ENCODE peak calls at places on chromosomes 2 and 18, in four cellular contexts. One of them, this sample, is unnamed.

GRCh38 chr2:15556311-15556930 is 4.7 kb downstream of the NBAS start:
- DNase-seq in progenitor cell of endocrine pancreas: no peak
- DNase-seq in heart left ventricle: no peak
- DNase-seq in GM23338: no peak
- DNase-seq in this sample: no peak

GRCh38 chr2:65545818-65546217 is 113.4 kb upstream of the SPRED2 start:
- DNase-seq in progenitor cell of endocrine pancreas: no peak
- DNase-seq in heart left ventricle: peak
- DNase-seq in GM23338: no peak
- DNase-seq in this sample: no peak

GRCh38 chr2:128413718-128414341 is 95.2 kb upstream of the HS6ST1 start:
- DNase-seq in progenitor cell of endocrine pancreas: peak
- DNase-seq in heart left ventricle: no peak
- DNase-seq in GM23338: no peak
- DNase-seq in this sample: no peak

GRCh38 chr2:102141915-102142828 is at the start of gene IL1R1:
- DNase-seq in progenitor cell of endocrine pancreas: peak
- DNase-seq in heart left ventricle: peak
- DNase-seq in GM23338: peak
- DNase-seq in this sample: no peak

GRCh38 chr2:29802976-29803375 is 118.4 kb downstream of the ALK start:
- DNase-seq in progenitor cell of endocrine pancreas: no peak
- DNase-seq in heart left ventricle: no peak
- DNase-seq in GM23338: no peak
- DNase-seq in this sample: no peak

GRCh38 chr18:67568166-67568565 is 51.6 kb upstream of the DSEL start:
- DNase-seq in progenitor cell of endocrine pancreas: no peak
- DNase-seq in heart left ventricle: no peak
- DNase-seq in GM23338: peak
- DNase-seq in this sample: no peak

GRCh38 chr2:81389203-81389602 is 1084.7 kb upstream of the LRRTM1 start:
- DNase-seq in progenitor cell of endocrine pancreas: no peak
- DNase-seq in heart left ventricle: no peak
- DNase-seq in GM23338: no peak
- DNase-seq in this sample: no peak

GRCh38 chr2:60213865-60214657 is 339.4 kb downstream of the BCL11A start:
- DNase-seq in progenitor cell of endocrine pancreas: no peak
- DNase-seq in heart left ventricle: peak
- DNase-seq in GM23338: no peak
- DNase-seq in this sample: no peak

GRCh38 chr2:99488999-99489757 is 639 bp downstream of the REV1 start:
- DNase-seq in progenitor cell of endocrine pancreas: peak
- DNase-seq in heart left ventricle: peak
- DNase-seq in GM23338: peak
- DNase-seq in this sample: peak

GRCh38 chr2:31434911-31435310 is 20.4 kb upstream of the XDH start:
- DNase-seq in progenitor cell of endocrine pancreas: no peak
- DNase-seq in heart left ventricle: no peak
- DNase-seq in GM23338: peak
- DNase-seq in this sample: no peak

GRCh38 chr2:213152065-213152794 is 818 bp upstream of the IKZF2 start:
- DNase-seq in progenitor cell of endocrine pancreas: peak
- DNase-seq in heart left ventricle: peak
- DNase-seq in GM23338: peak
- DNase-seq in this sample: no peak

GRCh38 chr2:28436525-28437051 is 43.9 kb downstream of the FOSL2 start:
- DNase-seq in progenitor cell of endocrine pancreas: no peak
- DNase-seq in heart left ventricle: no peak
- DNase-seq in GM23338: no peak
- DNase-seq in this sample: no peak

GRCh38 chr2:28437142-28437835 is 44.6 kb downstream of the FOSL2 start:
- DNase-seq in progenitor cell of endocrine pancreas: no peak
- DNase-seq in heart left ventricle: no peak
- DNase-seq in GM23338: no peak
- DNase-seq in this sample: no peak

GRCh38 chr2:28438532-28439063 is 45.9 kb downstream of the FOSL2 start:
- DNase-seq in progenitor cell of endocrine pancreas: no peak
- DNase-seq in heart left ventricle: no peak
- DNase-seq in GM23338: no peak
- DNase-seq in this sample: no peak

GRCh38 chr2:28439127-28439526 is 46.5 kb downstream of the FOSL2 start:
- DNase-seq in progenitor cell of endocrine pancreas: no peak
- DNase-seq in heart left ventricle: no peak
- DNase-seq in GM23338: no peak
- DNase-seq in this sample: no peak

DNA sequence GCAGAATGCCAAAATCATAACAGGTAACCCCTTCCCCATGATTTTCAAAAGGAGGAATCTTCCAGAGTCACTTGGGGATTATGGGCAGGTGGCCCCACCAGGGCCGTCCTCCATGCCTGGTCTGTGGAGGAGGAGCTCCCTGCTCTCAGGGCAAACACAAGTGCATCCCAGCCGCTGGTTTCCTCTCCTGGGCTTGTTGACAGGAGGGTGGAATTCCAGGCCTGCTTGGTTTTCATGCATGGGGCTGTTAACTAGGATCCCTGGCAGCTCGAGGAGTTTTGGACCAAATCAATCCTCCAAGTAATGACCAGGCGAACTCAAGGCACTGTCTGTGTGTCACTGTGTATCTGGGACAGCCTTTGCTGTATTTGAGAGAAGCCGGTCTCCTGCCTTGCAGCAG is 45.3 kb downstream of the FOSL2 start:
- DNase-seq in progenitor cell of endocrine pancreas: no peak
- DNase-seq in heart left ventricle: no peak
- DNase-seq in GM23338: no peak
- DNase-seq in this sample: no peak
- TF ChIP-seq CTCF in progenitor cell of endocrine pancreas: no peak
- TF ChIP-seq CTCF in heart left ventricle: no peak
- TF ChIP-seq CTCF in GM23338: no peak
- TF ChIP-seq CTCF in this sample: no peak

GRCh38 chr2:79219383-79219988 is 59.9 kb upstream of the REG3A start:
- DNase-seq in progenitor cell of endocrine pancreas: peak
- DNase-seq in heart left ventricle: no peak
- DNase-seq in GM23338: peak
- DNase-seq in this sample: no peak

GRCh38 chr2:79223539-79223938 is 64.0 kb upstream of the REG3A start:
- DNase-seq in progenitor cell of endocrine pancreas: no peak
- DNase-seq in heart left ventricle: no peak
- DNase-seq in GM23338: no peak
- DNase-seq in this sample: no peak
- TF ChIP-seq CTCF in progenitor cell of endocrine pancreas: peak
- TF ChIP-seq CTCF in heart left ventricle: no peak
- TF ChIP-seq CTCF in GM23338: peak
- TF ChIP-seq CTCF in this sample: no peak

DNA sequence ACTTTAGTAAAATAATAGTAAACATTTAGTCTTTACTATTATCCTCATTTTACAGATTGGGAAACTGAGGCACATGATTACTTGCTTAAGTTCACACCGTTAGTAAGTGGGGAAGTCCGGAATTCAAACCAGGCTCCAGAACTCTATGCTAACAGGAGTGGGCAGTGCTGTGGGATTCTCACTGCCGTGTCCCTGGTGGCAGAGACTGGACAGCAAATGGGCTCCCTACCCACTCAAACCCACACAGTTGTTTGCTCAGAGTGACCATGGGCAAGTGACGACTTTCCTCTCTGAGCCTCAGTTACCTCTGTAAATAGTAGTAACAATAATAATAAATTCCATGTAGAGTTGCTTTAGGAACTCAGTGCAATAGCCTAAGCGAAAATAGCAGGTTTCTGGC is 24.0 kb downstream of the MAIP1 start:
- DNase-seq in progenitor cell of endocrine pancreas: no peak
- DNase-seq in heart left ventricle: no peak
- DNase-seq in GM23338: no peak
- DNase-seq in this sample: no peak
- TF ChIP-seq CTCF in progenitor cell of endocrine pancreas: no peak
- TF ChIP-seq CTCF in heart left ventricle: no peak
- TF ChIP-seq CTCF in GM23338: no peak
- TF ChIP-seq CTCF in this sample: no peak

GRCh38 chr2:219495531-219496122 is 3.1 kb upstream of the GMPPA start:
- DNase-seq in progenitor cell of endocrine pancreas: peak
- DNase-seq in heart left ventricle: peak
- DNase-seq in GM23338: peak
- DNase-seq in this sample: no peak
- TF ChIP-seq CTCF in progenitor cell of endocrine pancreas: peak
- TF ChIP-seq CTCF in heart left ventricle: peak
- TF ChIP-seq CTCF in GM23338: peak
- TF ChIP-seq CTCF in this sample: peak

GRCh38 chr2:85754313-85755095 is 713 bp downstream of the ATOH8 start:
- DNase-seq in progenitor cell of endocrine pancreas: no peak
- DNase-seq in heart left ventricle: no peak
- DNase-seq in GM23338: peak
- DNase-seq in this sample: peak
- TF ChIP-seq CTCF in progenitor cell of endocrine pancreas: peak
- TF ChIP-seq CTCF in heart left ventricle: peak
- TF ChIP-seq CTCF in GM23338: no peak
- TF ChIP-seq CTCF in this sample: no peak

GRCh38 chr2:179250084-179250483 is 14.5 kb downstream of the SESTD1 start:
- DNase-seq in progenitor cell of endocrine pancreas: no peak
- DNase-seq in heart left ventricle: no peak
- DNase-seq in GM23338: no peak
- DNase-seq in this sample: no peak

GRCh38 chr2:179251865-179252264 is 12.8 kb downstream of the SESTD1 start:
- DNase-seq in progenitor cell of endocrine pancreas: no peak
- DNase-seq in heart left ventricle: no peak
- DNase-seq in GM23338: no peak
- DNase-seq in this sample: no peak

GRCh38 chr2:179252439-179252838 is 12.2 kb downstream of the SESTD1 start:
- DNase-seq in progenitor cell of endocrine pancreas: no peak
- DNase-seq in heart left ventricle: no peak
- DNase-seq in GM23338: no peak
- DNase-seq in this sample: no peak

GRCh38 chr2:179253226-179253625 is 11.4 kb downstream of the SESTD1 start:
- DNase-seq in progenitor cell of endocrine pancreas: no peak
- DNase-seq in heart left ventricle: no peak
- DNase-seq in GM23338: no peak
- DNase-seq in this sample: no peak

GRCh38 chr2:179250848-179251504 is 13.7 kb downstream of the SESTD1 start:
- DNase-seq in progenitor cell of endocrine pancreas: no peak
- DNase-seq in heart left ventricle: no peak
- DNase-seq in GM23338: no peak
- DNase-seq in this sample: no peak
- TF ChIP-seq CTCF in progenitor cell of endocrine pancreas: no peak
- TF ChIP-seq CTCF in heart left ventricle: no peak
- TF ChIP-seq CTCF in GM23338: no peak
- TF ChIP-seq CTCF in this sample: no peak

DNA sequence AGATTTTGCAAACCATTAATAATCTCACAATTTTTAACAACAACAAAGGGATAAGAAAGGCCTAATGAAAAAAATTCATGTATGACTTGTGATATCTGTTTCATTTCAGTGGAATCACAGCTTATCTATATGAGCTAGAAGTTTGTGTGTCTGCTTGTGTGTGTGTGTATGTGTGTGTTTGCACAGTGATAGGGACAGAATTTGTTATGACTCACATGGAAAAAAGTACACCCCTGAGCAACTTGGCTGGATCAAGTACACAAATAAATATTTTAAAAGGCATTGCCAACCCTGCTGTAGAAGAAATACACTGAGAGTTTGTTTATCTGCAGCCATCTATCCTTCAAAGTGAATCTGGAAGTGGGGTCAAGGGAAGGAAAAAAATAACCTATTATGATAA is 420.9 kb downstream of the IRS1 start:
- DNase-seq in progenitor cell of endocrine pancreas: no peak
- DNase-seq in heart left ventricle: no peak
- DNase-seq in GM23338: no peak
- DNase-seq in this sample: no peak
- TF ChIP-seq CTCF in progenitor cell of endocrine pancreas: no peak
- TF ChIP-seq CTCF in heart left ventricle: no peak
- TF ChIP-seq CTCF in GM23338: no peak
- TF ChIP-seq CTCF in this sample: no peak

DNA sequence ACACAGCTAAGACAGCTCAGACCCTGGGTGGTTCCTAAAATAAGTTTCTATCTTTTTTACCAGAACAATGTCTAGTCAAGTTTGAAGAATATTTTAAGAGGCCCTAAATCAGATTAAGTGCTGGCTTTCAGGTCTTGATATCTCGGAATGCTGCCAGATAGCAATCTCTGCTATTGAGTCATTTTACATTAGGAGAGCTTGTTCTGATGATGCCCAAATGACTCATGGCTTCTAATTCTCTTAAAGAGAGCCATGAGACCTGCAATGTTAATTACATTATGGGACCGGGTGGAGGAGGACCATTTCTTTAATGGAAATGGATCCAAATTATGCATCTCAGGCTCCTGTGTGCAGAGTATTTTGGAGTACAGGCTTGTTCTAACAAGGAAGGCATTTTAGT is 94.2 kb upstream of the SULT1C3 start:
- DNase-seq in progenitor cell of endocrine pancreas: no peak
- DNase-seq in heart left ventricle: no peak
- DNase-seq in GM23338: no peak
- DNase-seq in this sample: no peak
- TF ChIP-seq CTCF in progenitor cell of endocrine pancreas: no peak
- TF ChIP-seq CTCF in heart left ventricle: no peak
- TF ChIP-seq CTCF in GM23338: no peak
- TF ChIP-seq CTCF in this sample: no peak

GRCh38 chr2:11446733-11447248 is 19.2 kb downstream of the E2F6 start:
- DNase-seq in progenitor cell of endocrine pancreas: peak
- DNase-seq in heart left ventricle: peak
- DNase-seq in GM23338: peak
- DNase-seq in this sample: no peak

GRCh38 chr2:11444737-11445136 is 21.2 kb downstream of the E2F6 start:
- DNase-seq in progenitor cell of endocrine pancreas: no peak
- DNase-seq in heart left ventricle: no peak
- DNase-seq in GM23338: no peak
- DNase-seq in this sample: no peak
- TF ChIP-seq CTCF in progenitor cell of endocrine pancreas: no peak
- TF ChIP-seq CTCF in heart left ventricle: no peak
- TF ChIP-seq CTCF in GM23338: no peak
- TF ChIP-seq CTCF in this sample: no peak

This sample was measured in natural killer cell.